ENCODE peak calls at places on chromosomes 5 and 9, in four cellular contexts. B is GM12891, V is K562, L is GM12878. K is an unnamed sample.

GRCh38 chr9:131481441-131482342 is 21.0 kb upstream of the POMT1 start:
- DNase-seq in V (no peak), B (no peak), L (no peak), K (no peak)

GRCh38 chr5:142145106-142145900 is 36.7 kb downstream of the NDFIP1 start:
- DNase-seq in V (peak), L (peak), B (peak), K (no peak)

GRCh38 chr9:23492126-23493002 is 333.7 kb downstream of the ELAVL2 start:
- DNase-seq in B (peak), V (no peak), L (no peak), K (no peak)

GRCh38 chr5:119291056-119291455 is 64.8 kb upstream of the TNFAIP8 start:
- DNase-seq in L (no peak), B (no peak), V (no peak), K (no peak)

GRCh38 chr5:173885054-173885443 is 3.1 kb upstream of the CPEB4 start:
- DNase-seq in B (no peak), V (no peak), L (no peak), K (no peak)

GRCh38 chr9:110521211-110521610 is 58.3 kb downstream of the SVEP1 start:
- DNase-seq in V (no peak), B (no peak), L (no peak), K (no peak)

GRCh38 chr5:6692906-6693305 is 20.3 kb upstream of the TENT4A start:
- DNase-seq in B (no peak), V (no peak), L (no peak), K (no peak)

GRCh38 chr9:121292801-121293241 is 24.9 kb downstream of the GSN start:
- DNase-seq in V (no peak), L (no peak), B (no peak), K (no peak)

GRCh38 chr5:111384220-111384619 is 128.1 kb downstream of the STARD4 start:
- DNase-seq in L (no peak), B (no peak), V (no peak), K (peak)

GRCh38 chr9:26597542-26597941 is 295.1 kb downstream of the CAAP1 start:
- DNase-seq in B (no peak), V (no peak), L (no peak), K (no peak)

GRCh38 chr9:124831642-124832364 is 21.5 kb upstream of the WDR38 start:
- DNase-seq in L (no peak), V (peak), B (no peak), K (no peak)

GRCh38 chr9:72210522-72210921 is 61.3 kb downstream of the GDA start:
- DNase-seq in L (no peak), V (no peak), B (no peak), K (no peak)

GRCh38 chr9:20988916-20989315 is 42.5 kb downstream of the HACD4 start:
- DNase-seq in V (no peak), L (no peak), B (no peak), K (no peak)

GRCh38 chr9:129231022-129231739 is 53.1 kb upstream of the IER5L start:
- DNase-seq in V (no peak), L (no peak), B (no peak), K (no peak)

GRCh38 chr9:77454668-77455067 is 193.5 kb downstream of the GNA14 start:
- DNase-seq in L (no peak), B (no peak), V (no peak), K (no peak)

GRCh38 chr5:33441241-33441844 is 578 bp downstream of the TARS1 start:
- DNase-seq in V (peak), B (no peak), L (peak), K (peak)

GRCh38 chr5:77867194-77867691 is 91.1 kb upstream of the TBCA start:
- DNase-seq in V (peak), B (no peak), L (no peak), K (no peak)

GRCh38 chr5:112637343-112637742 is 100.3 kb upstream of the APC start:
- DNase-seq in B (no peak), V (no peak), L (no peak), K (no peak)

GRCh38 chr9:22997923-22998322 is 551.3 kb downstream of the DMRTA1 start:
- DNase-seq in L (no peak), V (no peak), B (no peak), K (no peak)

GRCh38 chr9:89674667-89675402 is 70.0 kb downstream of the GADD45G start:
- DNase-seq in V (no peak), L (no peak), B (no peak), K (no peak)
- TF ChIP-seq SPI1 in V (no peak), L (no peak), B (no peak), K (no peak)

DNA sequence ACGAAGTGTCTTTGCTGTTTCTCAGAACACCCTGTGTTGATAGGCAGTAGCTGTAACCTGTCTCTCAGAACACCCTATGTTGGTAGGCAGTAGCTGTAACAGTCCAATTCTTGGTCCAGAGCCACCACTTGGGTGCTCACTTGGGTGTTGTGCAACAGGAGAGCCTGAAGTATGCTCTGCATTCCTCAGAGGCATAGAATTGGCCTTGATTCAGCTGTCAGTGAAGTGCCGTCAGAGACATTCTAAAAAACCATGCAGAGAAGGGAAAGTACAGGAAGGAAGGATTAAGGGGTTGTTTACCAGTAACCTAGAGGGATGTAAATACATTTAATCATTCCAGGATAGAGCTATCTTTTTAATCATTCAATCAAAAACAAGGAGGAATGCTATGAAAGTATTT is 231.2 kb downstream of the ARRDC3 start:
- DNase-seq in L (no peak), V (no peak), B (no peak), K (no peak)
- TF ChIP-seq SPI1 in L (no peak), V (no peak), B (no peak), K (no peak)

GRCh38 chr5:57476743-57477142 is 5.9 kb downstream of the ACTBL2 start:
- DNase-seq in B (no peak), L (no peak), V (no peak), K (no peak)
- TF ChIP-seq SPI1 in B (no peak), L (no peak), V (no peak), K (no peak)

DNA sequence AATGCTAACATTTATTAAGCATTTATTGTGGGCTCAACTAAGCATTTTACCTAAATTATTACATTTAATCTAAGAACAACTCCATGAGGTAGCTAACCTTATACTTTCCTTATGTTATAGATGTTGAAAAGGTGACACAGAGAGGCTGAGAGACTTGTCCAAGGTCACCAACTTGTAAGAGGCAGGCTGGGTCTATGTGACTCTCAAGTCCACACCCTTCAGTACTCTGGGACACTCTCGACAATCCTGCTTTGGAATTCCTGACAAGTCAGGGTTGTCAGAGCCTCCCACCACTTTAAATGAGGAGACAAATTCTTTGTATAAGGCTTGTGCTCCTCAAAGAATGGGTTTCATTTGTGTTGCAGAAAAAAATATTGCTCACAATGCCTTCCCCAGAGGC is 67.2 kb downstream of the NRG2 start:
- DNase-seq in L (no peak), V (no peak), B (no peak), K (no peak)
- TF ChIP-seq SPI1 in L (no peak), V (no peak), B (no peak), K (no peak)

GRCh38 chr5:128493657-128494329 is 44.3 kb downstream of the FBN2 start:
- DNase-seq in L (no peak), B (no peak), V (no peak), K (no peak)

GRCh38 chr5:128494516-128494915 is 43.5 kb downstream of the FBN2 start:
- DNase-seq in L (no peak), V (no peak), B (no peak), K (no peak)

GRCh38 chr5:128498844-128499455 is 39.1 kb downstream of the FBN2 start:
- DNase-seq in B (no peak), V (peak), L (no peak), K (peak)
- TF ChIP-seq SPI1 in B (no peak), V (no peak), L (no peak), K (no peak)

K was measured in HL-60.